ENCODE peak calls at places on chromosome 18, in five cellular contexts. C is SK-N-SH, O is GM12878, X is K562, R is HepG2. Q is an unnamed sample.

GRCh38 chr18:58808349-58808748 is 56.3 kb upstream of the ZNF532 start:
- DNase-seq in C (no peak), R (no peak), X (no peak), O (no peak), Q (no peak)

GRCh38 chr18:50560681-50561629 is 1.1 kb downstream of the MAPK4 start:
- DNase-seq in O (no peak), R (no peak), C (peak; percentile 68), X (no peak), Q (no peak)

GRCh38 chr18:46070683-46071614 is 1.1 kb downstream of the PSTPIP2 start:
- DNase-seq in X (no peak), C (peak; percentile 25), R (no peak), O (no peak), Q (no peak)

GRCh38 chr18:46736736-46737135 is 20.1 kb downstream of the ST8SIA5 start:
- DNase-seq in X (no peak), O (no peak), R (no peak), C (no peak), Q (no peak)

GRCh38 chr18:34729264-34729663 is 19.2 kb downstream of the DTNA start:
- DNase-seq in O (no peak), R (peak; percentile 23), C (peak; percentile 19), X (no peak), Q (peak; percentile 29)

GRCh38 chr18:8982416-8983183 is 119.9 kb upstream of the NDUFV2 start:
- DNase-seq in R (peak; percentile 60), X (no peak), C (peak; percentile 61), O (no peak), Q (peak; percentile 63)

GRCh38 chr18:13473751-13474150 is 252.6 kb downstream of the FAM210A start:
- DNase-seq in C (no peak), O (no peak), R (no peak), X (no peak), Q (no peak)

GRCh38 chr18:73728657-73729056 is 419.0 kb downstream of the FBXO15 start:
- DNase-seq in O (no peak), X (no peak), C (no peak), R (no peak), Q (no peak)

GRCh38 chr18:44696892-44697291 is 16.2 kb downstream of the SETBP1 start:
- DNase-seq in R (no peak), C (no peak), O (no peak), X (peak; percentile 28), Q (no peak)

GRCh38 chr18:36903215-36903928 is 74.4 kb downstream of the KIAA1328 start:
- DNase-seq in X (no peak), C (no peak), O (no peak), R (no peak), Q (no peak)

GRCh38 chr18:33873127-33873526 is 295.1 kb downstream of the ASXL3 start:
- DNase-seq in R (no peak), C (no peak), O (no peak), X (no peak), Q (no peak)

GRCh38 chr18:7170292-7170691 is 52.7 kb upstream of the LAMA1 start:
- DNase-seq in X (no peak), O (no peak), C (no peak), R (no peak), Q (no peak)

GRCh38 chr18:76385681-76385975 is 109.4 kb downstream of the ZNF516 start:
- DNase-seq in R (no peak), C (no peak), O (no peak), X (no peak), Q (no peak)

GRCh38 chr18:58761241-58761969 is 90.1 kb downstream of the MALT1 start:
- DNase-seq in O (peak; percentile 84), R (no peak), X (no peak), C (no peak), Q (no peak)

GRCh38 chr18:62939925-62940324 is 224.6 kb downstream of the PHLPP1 start:
- DNase-seq in C (no peak), X (no peak), R (no peak), O (no peak), Q (no peak)

GRCh38 chr18:41906528-41907256 is 48.3 kb upstream of the PIK3C3 start:
- DNase-seq in C (peak; percentile 51), R (peak; percentile 13), X (peak; percentile 53), O (peak; percentile 33), Q (peak; percentile 15)

GRCh38 chr18:68826111-68826510 is 28.2 kb downstream of the CCDC102B start:
- DNase-seq in R (no peak), C (no peak), O (no peak), X (no peak), Q (no peak)

GRCh38 chr18:3451166-3451988 is 1.4 kb downstream of the TGIF1 start:
- DNase-seq in O (no peak), X (peak; percentile 89), R (peak; percentile 80), C (peak; percentile 86), Q (no peak)

GRCh38 chr18:830315-830901 is 18.4 kb upstream of the YES1 start:
- DNase-seq in O (no peak), R (no peak), X (peak; percentile 38), C (no peak), Q (no peak)

GRCh38 chr18:58942486-58942885 is 77.8 kb downstream of the ZNF532 start:
- DNase-seq in X (no peak), R (no peak), C (no peak), O (no peak), Q (no peak)

GRCh38 chr18:45169610-45170009 is 445.7 kb upstream of the SLC14A2 start:
- DNase-seq in C (no peak), R (no peak), X (no peak), O (no peak), Q (no peak)

GRCh38 chr18:13713455-13714055 is 12.8 kb downstream of the FAM210A start:
- DNase-seq in C (no peak), X (no peak), R (no peak), O (no peak), Q (no peak)

DNA sequence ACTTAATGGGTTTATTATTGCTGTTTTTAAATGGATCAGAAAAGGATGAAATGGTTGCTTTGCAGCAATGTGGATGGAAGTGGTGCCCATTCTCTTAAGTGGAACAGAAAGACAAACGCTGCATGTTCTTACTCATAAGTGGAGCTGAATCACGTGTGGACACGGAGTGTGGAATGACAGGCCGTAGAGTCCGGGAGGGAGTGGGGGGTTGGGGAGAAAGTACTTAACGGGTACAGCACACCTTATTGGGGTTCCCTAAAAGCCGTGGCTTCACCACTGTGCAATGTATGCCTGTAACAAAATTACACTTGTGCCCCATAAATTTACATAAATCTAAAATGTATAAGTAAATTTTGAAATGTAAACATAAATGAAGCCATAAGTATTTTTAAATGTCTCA is 64.0 kb upstream of the CTDP1 start:
- DNase-seq in R (no peak), C (no peak), O (no peak), X (no peak), Q (no peak)
- TF ChIP-seq JUND in R (no peak), C (no peak), O (no peak), X (no peak), Q (no peak)

GRCh38 chr18:77482190-77482928 is 232.7 kb downstream of the GALR1 start:
- DNase-seq in C (no peak), O (no peak), R (no peak), X (no peak), Q (no peak)
- H3K27ac ChIP-seq in C (no peak overlapping the region), O (no peak overlapping the region), R (no peak overlapping the region), X (no peak overlapping the region), Q (no peak overlapping the region)

GRCh38 chr18:48762836-48763713 is 187.7 kb downstream of the SMAD7 start:
- DNase-seq in O (no peak), C (no peak), R (no peak), X (no peak), Q (no peak)
- TF ChIP-seq JUND in O (no peak), C (no peak), R (no peak), X (no peak), Q (no peak)

GRCh38 chr18:31203794-31204148 is 41.1 kb upstream of the DSC1 start:
- DNase-seq in O (no peak), R (no peak), X (no peak), C (no peak), Q (no peak)

GRCh38 chr18:31206064-31206463 is 43.4 kb upstream of the DSC1 start:
- DNase-seq in C (no peak), O (no peak), R (peak; percentile 38), X (no peak), Q (no peak)

GRCh38 chr18:31204169-31204568 is 41.5 kb upstream of the DSC1 start:
- DNase-seq in O (no peak), C (no peak), X (no peak), R (no peak), Q (no peak)

GRCh38 chr18:31204833-31205232 is 42.2 kb upstream of the DSC1 start:
- DNase-seq in R (no peak), C (no peak), X (no peak), O (no peak), Q (no peak)

GRCh38 chr18:31205273-31205672 is 42.6 kb upstream of the DSC1 start:
- DNase-seq in C (no peak), R (peak; percentile 30), X (no peak), O (no peak), Q (no peak)
- H3K27ac ChIP-seq in C (no peak overlapping the region), R (no peak overlapping the region), X (no peak overlapping the region), O (no peak overlapping the region), Q (no peak overlapping the region)

DNA sequence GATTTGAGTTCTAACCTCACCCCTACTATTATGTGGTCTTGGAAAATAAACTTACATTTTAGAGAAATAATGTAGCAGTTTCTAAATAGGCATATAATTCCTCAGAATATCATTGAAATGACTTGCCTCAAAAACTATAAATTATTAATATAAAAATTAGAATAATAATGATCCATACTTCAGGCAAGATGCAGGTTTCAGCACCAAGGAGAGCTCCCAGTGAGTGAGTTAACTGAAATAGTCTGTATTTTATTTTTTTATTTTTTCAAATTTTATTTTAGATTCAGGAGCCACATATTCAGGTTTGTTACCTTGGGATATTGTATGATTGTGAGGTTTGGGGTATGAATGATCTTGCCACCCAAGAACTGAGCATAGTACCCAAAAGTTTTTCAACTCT is 472.2 kb upstream of the DCC start:
- DNase-seq in R (no peak), X (no peak), C (no peak), O (no peak), Q (no peak)
- TF ChIP-seq JUND in R (no peak), X (no peak), C (no peak), O (no peak), Q (no peak)

DNA sequence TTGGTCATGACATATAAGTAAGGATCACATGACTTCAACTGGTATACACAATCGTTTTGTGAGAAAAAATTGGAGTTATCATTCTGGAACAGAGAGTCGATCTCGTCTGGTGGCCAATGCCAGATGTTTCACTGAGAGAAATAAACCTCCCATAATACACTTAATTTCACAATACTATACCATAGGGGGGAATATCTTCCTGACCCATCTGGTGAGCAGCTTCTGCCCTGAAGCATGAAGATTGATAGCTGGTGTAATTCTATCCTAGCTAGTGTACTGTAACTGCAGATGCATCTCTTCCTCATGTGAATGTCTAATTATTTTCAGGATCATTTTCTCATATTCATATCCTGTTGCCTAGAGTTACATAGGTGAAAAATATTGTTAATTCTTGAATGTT is 15.6 kb upstream of the CDH7 start:
- DNase-seq in R (no peak), X (no peak), O (no peak), C (peak; percentile 55), Q (no peak)
- H3K27ac ChIP-seq in R (no peak overlapping the region), X (no peak overlapping the region), O (no peak overlapping the region), C (no peak overlapping the region), Q (no peak overlapping the region)

GRCh38 chr18:64851796-64852195 is 702.9 kb upstream of the LINC00305 start:
- DNase-seq in O (no peak), X (no peak), R (no peak), C (no peak), Q (no peak)
- TF ChIP-seq JUND in O (no peak), X (no peak), R (no peak), C (no peak), Q (no peak)

Q was measured in HCT116.